ENCODE peak calls at places on chromosomes 4 and X, in four cellular contexts. One of them, this sample, is unnamed.

GRCh38 chrX:74535211-74535621 is 79.2 kb downstream of the RLIM start:
- DNase-seq in lung: no peak
- DNase-seq in cardiac muscle cell: peak; percentile 75
- DNase-seq in thyroid gland: peak; percentile 39
- DNase-seq in this sample: peak; percentile 8

GRCh38 chrX:130874751-130875150 is 28.3 kb downstream of the ENOX2 start:
- DNase-seq in lung: no peak
- DNase-seq in cardiac muscle cell: no peak
- DNase-seq in thyroid gland: no peak
- DNase-seq in this sample: no peak

GRCh38 chr4:47926667-47927258 is 12.4 kb upstream of the NFXL1 start:
- DNase-seq in lung: peak; percentile 49
- DNase-seq in cardiac muscle cell: peak; percentile 72
- DNase-seq in thyroid gland: peak; percentile 48
- DNase-seq in this sample: peak; percentile 75

GRCh38 chr4:138938371-138938699 is 77.2 kb upstream of the NOCT start:
- DNase-seq in lung: no peak
- DNase-seq in cardiac muscle cell: peak; percentile 72
- DNase-seq in thyroid gland: no peak
- DNase-seq in this sample: no peak

GRCh38 chr4:144666539-144667175 is 20.7 kb downstream of the HHIP start:
- DNase-seq in lung: no peak
- DNase-seq in cardiac muscle cell: peak; percentile 49
- DNase-seq in thyroid gland: no peak
- DNase-seq in this sample: no peak

GRCh38 chr4:108425988-108426387 is 194.4 kb upstream of the RPL34 start:
- DNase-seq in lung: no peak
- DNase-seq in cardiac muscle cell: peak; percentile 20
- DNase-seq in thyroid gland: no peak
- DNase-seq in this sample: no peak

GRCh38 chrX:39137363-39137954 is 336.2 kb downstream of the MID1IP1 start:
- DNase-seq in lung: no peak
- DNase-seq in cardiac muscle cell: no peak
- DNase-seq in thyroid gland: no peak
- DNase-seq in this sample: no peak

GRCh38 chr4:70737006-70737405 is 15.2 kb downstream of the RUFY3 start:
- DNase-seq in lung: no peak
- DNase-seq in cardiac muscle cell: peak; percentile 37
- DNase-seq in thyroid gland: no peak
- DNase-seq in this sample: no peak

GRCh38 chr4:181138116-181138515 is 1105.1 kb upstream of the TENM3 start:
- DNase-seq in lung: no peak
- DNase-seq in cardiac muscle cell: no peak
- DNase-seq in thyroid gland: no peak
- DNase-seq in this sample: no peak

GRCh38 chr4:88195666-88196365 is 37.4 kb upstream of the ABCG2 start:
- DNase-seq in lung: no peak
- DNase-seq in cardiac muscle cell: no peak
- DNase-seq in thyroid gland: no peak
- DNase-seq in this sample: no peak

GRCh38 chr4:182917182-182918043 is at the start of gene DCTD:
- DNase-seq in lung: peak; percentile 75
- DNase-seq in cardiac muscle cell: peak; percentile 81
- DNase-seq in thyroid gland: peak; percentile 79
- DNase-seq in this sample: peak; percentile 85

GRCh38 chr4:169621754-169622481 is 1.5 kb downstream of the CLCN3 start:
- DNase-seq in lung: no peak
- DNase-seq in cardiac muscle cell: peak; percentile 62
- DNase-seq in thyroid gland: no peak
- DNase-seq in this sample: no peak

GRCh38 chr4:169618986-169619385 is 1.4 kb upstream of the CLCN3 start:
- DNase-seq in lung: no peak
- DNase-seq in cardiac muscle cell: no peak
- DNase-seq in thyroid gland: no peak
- DNase-seq in this sample: no peak

GRCh38 chr4:169619518-169619957 is 840 bp upstream of the CLCN3 start:
- DNase-seq in lung: peak; percentile 53
- DNase-seq in cardiac muscle cell: peak; percentile 56
- DNase-seq in thyroid gland: peak; percentile 57
- DNase-seq in this sample: peak; percentile 36

GRCh38 chr4:169619958-169620845 is at the start of gene CLCN3:
- DNase-seq in lung: peak; percentile 99
- DNase-seq in cardiac muscle cell: peak; percentile 98
- DNase-seq in thyroid gland: peak; percentile 98
- DNase-seq in this sample: peak; percentile 98

GRCh38 chr4:169620846-169621228 is 459 bp downstream of the CLCN3 start:
- DNase-seq in lung: no peak
- DNase-seq in cardiac muscle cell: no peak
- DNase-seq in thyroid gland: peak; percentile 35
- DNase-seq in this sample: peak; percentile 23
- H3K4me1 ChIP-seq in lung: no peaks in the 10 kb centered on the region
- H3K4me1 ChIP-seq in cardiac muscle cell: peaks cover 9% of the 10 kb centered on the region
- H3K4me1 ChIP-seq in thyroid gland: peaks cover 18% of the 10 kb centered on the region
- H3K4me1 ChIP-seq in this sample: peaks cover 2% of the 10 kb centered on the region

GRCh38 chr4:6910960-6911874 is 1.6 kb downstream of the TBC1D14 start:
- DNase-seq in lung: no peak
- DNase-seq in cardiac muscle cell: no peak
- DNase-seq in thyroid gland: no peak
- DNase-seq in this sample: no peak
- H3K4me3 ChIP-seq in lung: no peak overlapping the region
- H3K4me3 ChIP-seq in cardiac muscle cell: peak overlapping the region; percentile 100
- H3K4me3 ChIP-seq in thyroid gland: no peak overlapping the region
- H3K4me3 ChIP-seq in this sample: no peak overlapping the region

GRCh38 chr4:124943145-124943889 is 230.8 kb upstream of the ANKRD50 start:
- DNase-seq in lung: no peak
- DNase-seq in cardiac muscle cell: peak; percentile 65
- DNase-seq in thyroid gland: no peak
- DNase-seq in this sample: no peak

GRCh38 chr4:124941267-124941666 is 228.7 kb upstream of the ANKRD50 start:
- DNase-seq in lung: no peak
- DNase-seq in cardiac muscle cell: no peak
- DNase-seq in thyroid gland: no peak
- DNase-seq in this sample: no peak

GRCh38 chr4:124945422-124945821 is 232.9 kb upstream of the ANKRD50 start:
- DNase-seq in lung: no peak
- DNase-seq in cardiac muscle cell: no peak
- DNase-seq in thyroid gland: no peak
- DNase-seq in this sample: no peak

GRCh38 chr4:124946696-124947095 is 234.2 kb upstream of the ANKRD50 start:
- DNase-seq in lung: no peak
- DNase-seq in cardiac muscle cell: no peak
- DNase-seq in thyroid gland: no peak
- DNase-seq in this sample: no peak

DNA sequence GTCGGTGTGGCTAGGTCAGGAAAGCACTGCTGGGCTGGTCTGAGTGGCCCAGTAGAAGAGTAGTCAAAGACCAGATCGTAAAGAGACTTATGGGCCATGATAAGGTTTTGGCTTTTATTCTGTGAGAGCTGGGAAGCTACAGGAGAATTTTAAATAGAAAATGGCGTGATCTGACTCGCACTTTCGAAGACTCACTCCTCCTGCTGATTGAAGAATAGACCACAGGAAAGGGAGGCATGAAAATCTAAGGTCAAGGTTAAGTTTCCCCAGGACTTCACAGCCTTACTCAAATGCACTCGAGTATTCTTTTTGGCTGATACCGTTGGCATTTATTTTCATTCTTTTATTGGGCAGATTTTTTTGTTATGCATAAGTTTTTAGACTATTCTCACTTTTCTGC is 231.4 kb upstream of the ANKRD50 start:
- DNase-seq in lung: no peak
- DNase-seq in cardiac muscle cell: no peak
- DNase-seq in thyroid gland: no peak
- DNase-seq in this sample: no peak
- TF ChIP-seq CTCF in lung: no peak
- TF ChIP-seq CTCF in cardiac muscle cell: no peak
- TF ChIP-seq CTCF in thyroid gland: no peak
- TF ChIP-seq CTCF in this sample: peak; percentile 47

GRCh38 chr4:152947311-152947710 is 11.2 kb downstream of the FHDC1 start:
- DNase-seq in lung: no peak
- DNase-seq in cardiac muscle cell: no peak
- DNase-seq in thyroid gland: no peak
- DNase-seq in this sample: no peak

GRCh38 chr4:152950402-152951274 is 14.5 kb downstream of the FHDC1 start:
- DNase-seq in lung: no peak
- DNase-seq in cardiac muscle cell: no peak
- DNase-seq in thyroid gland: no peak
- DNase-seq in this sample: no peak

GRCh38 chr4:152949930-152950329 is 13.8 kb downstream of the FHDC1 start:
- DNase-seq in lung: no peak
- DNase-seq in cardiac muscle cell: no peak
- DNase-seq in thyroid gland: no peak
- DNase-seq in this sample: no peak

GRCh38 chr4:152953514-152953913 is 17.4 kb downstream of the FHDC1 start:
- DNase-seq in lung: no peak
- DNase-seq in cardiac muscle cell: no peak
- DNase-seq in thyroid gland: no peak
- DNase-seq in this sample: no peak

GRCh38 chr4:152951348-152951747 is 15.2 kb downstream of the FHDC1 start:
- DNase-seq in lung: no peak
- DNase-seq in cardiac muscle cell: no peak
- DNase-seq in thyroid gland: no peak
- DNase-seq in this sample: no peak
- H3K4me1 ChIP-seq in lung: peaks cover 4% of the 10 kb centered on the region
- H3K4me1 ChIP-seq in cardiac muscle cell: peaks cover 14% of the 10 kb centered on the region
- H3K4me1 ChIP-seq in thyroid gland: peaks cover 6% of the 10 kb centered on the region
- H3K4me1 ChIP-seq in this sample: no peaks in the 10 kb centered on the region

DNA sequence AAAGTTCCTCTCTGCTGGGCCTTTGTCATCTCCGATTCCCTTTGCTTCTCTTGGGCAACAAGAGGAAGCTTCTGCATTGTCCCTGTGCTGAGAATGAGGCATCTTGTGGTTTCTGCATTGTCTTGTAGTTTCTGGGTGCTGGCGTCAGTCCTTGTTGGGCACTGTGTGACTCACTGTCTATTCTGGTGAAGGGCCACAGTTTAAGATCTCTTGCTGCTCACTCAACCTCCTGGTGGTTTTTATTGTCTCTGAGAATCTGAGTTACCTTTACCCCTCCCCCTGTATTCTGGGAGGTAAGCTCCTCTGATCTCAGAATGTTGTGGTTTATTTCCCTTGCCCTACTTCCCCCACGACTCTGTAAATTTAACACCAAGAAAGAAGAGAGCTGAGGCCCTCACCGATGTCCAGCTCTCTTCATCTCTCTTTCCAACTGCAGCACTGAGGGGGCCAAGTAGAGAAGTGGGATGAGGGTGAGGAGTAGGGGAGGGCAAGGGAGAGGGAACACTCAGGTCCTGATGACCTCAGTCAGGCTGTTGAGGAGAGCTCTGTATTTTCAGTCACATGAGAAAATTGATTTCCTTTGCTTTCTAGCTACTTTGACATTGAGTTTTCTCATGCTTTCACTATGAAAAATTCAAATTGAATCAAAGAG is 441.6 kb upstream of the PITX2 start:
- DNase-seq in lung: no peak
- DNase-seq in cardiac muscle cell: peak; percentile 0
- DNase-seq in thyroid gland: no peak
- DNase-seq in this sample: no peak
- H3K4me3 ChIP-seq in lung: no peak overlapping the region
- H3K4me3 ChIP-seq in cardiac muscle cell: no peak overlapping the region
- H3K4me3 ChIP-seq in thyroid gland: no peak overlapping the region
- H3K4me3 ChIP-seq in this sample: no peak overlapping the region

DNA sequence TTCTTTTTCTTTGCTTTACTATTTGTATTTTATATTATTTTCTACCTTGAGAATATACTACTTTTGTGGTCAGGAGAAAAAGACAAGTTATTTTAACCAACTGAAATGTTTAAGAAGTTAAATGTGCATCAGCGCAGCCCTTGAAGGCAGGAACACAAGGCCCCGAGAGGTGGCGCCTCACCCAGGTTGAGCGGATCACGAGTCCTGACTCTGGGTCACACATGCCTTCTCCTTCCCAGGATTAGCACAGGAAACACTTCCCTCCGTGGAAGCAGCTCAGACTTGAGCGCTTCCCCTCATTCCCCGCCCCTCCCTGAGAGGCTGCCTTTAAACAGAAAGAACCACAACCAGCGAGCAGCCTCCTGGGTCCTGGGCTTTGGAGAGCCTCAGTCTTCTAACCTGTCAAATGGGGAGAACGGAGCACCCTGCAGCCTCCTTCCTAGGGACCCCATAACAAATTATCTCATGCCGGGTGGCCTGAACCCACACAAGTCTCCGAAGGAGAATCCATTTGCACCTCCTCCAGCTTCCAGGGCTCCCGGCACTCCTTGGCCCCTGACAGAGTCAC is 217.6 kb downstream of the AFAP1 start:
- DNase-seq in lung: no peak
- DNase-seq in cardiac muscle cell: peak; percentile 37
- DNase-seq in thyroid gland: no peak
- DNase-seq in this sample: no peak
- TF ChIP-seq CTCF in lung: no peak
- TF ChIP-seq CTCF in cardiac muscle cell: peak; percentile 48
- TF ChIP-seq CTCF in thyroid gland: no peak
- TF ChIP-seq CTCF in this sample: peak; percentile 43

GRCh38 chr4:3304831-3305609 is 12.2 kb downstream of the RGS12 start:
- DNase-seq in lung: no peak
- DNase-seq in cardiac muscle cell: peak; percentile 59
- DNase-seq in thyroid gland: peak; percentile 25
- DNase-seq in this sample: peak; percentile 70

GRCh38 chr4:3302786-3303444 is 10.1 kb downstream of the RGS12 start:
- DNase-seq in lung: no peak
- DNase-seq in cardiac muscle cell: no peak
- DNase-seq in thyroid gland: peak; percentile 1
- DNase-seq in this sample: peak; percentile 4

GRCh38 chr4:3302164-3302785 is 9.5 kb downstream of the RGS12 start:
- DNase-seq in lung: no peak
- DNase-seq in cardiac muscle cell: no peak
- DNase-seq in thyroid gland: peak; percentile 15
- DNase-seq in this sample: peak; percentile 2

GRCh38 chr4:3303840-3304715 is 11.3 kb downstream of the RGS12 start:
- DNase-seq in lung: no peak
- DNase-seq in cardiac muscle cell: no peak
- DNase-seq in thyroid gland: peak; percentile 20
- DNase-seq in this sample: peak; percentile 17

GRCh38 chr4:3303445-3303824 is 10.6 kb downstream of the RGS12 start:
- DNase-seq in lung: no peak
- DNase-seq in cardiac muscle cell: no peak
- DNase-seq in thyroid gland: no peak
- DNase-seq in this sample: no peak
- H3K4me1 ChIP-seq in lung: peaks cover 49% of the 10 kb centered on the region
- H3K4me1 ChIP-seq in cardiac muscle cell: peaks cover 54% of the 10 kb centered on the region
- H3K4me1 ChIP-seq in thyroid gland: no peaks in the 10 kb centered on the region
- H3K4me1 ChIP-seq in this sample: peaks cover 20% of the 10 kb centered on the region

DNA sequence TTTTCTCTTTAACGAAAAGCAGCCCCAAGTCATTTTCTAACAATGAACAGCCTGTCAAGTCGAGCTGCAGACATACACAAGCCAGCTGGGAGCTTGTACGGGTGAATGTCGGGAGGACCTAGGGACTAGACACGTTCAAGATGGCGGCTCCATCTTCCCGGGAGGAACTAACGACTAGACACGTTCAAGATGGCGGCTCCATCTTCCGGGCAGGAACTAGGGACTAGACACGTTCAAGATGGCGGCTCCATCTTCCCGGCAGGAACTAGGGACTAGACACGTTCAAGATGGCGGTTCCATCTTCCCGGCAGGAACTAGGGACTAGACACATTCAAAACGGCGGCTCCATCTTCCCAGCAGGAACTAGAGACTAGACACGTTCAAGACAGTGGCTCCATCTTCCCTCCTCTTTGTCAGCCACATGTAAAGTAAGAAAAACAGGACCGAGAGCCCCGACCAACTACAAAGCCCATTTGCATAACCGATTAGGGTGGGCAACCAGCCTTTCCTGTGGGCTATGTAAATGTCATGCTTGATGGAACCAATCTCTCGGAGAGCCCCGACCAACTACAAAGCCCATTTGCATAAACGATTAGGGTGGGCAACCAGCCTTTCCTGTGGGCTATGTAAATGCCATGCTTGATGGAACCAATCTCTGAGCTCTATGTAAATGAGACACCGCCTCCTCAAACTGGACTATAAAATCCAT is 175.5 kb downstream of the DHRSX start:
- DNase-seq in lung: peak; percentile 84
- DNase-seq in cardiac muscle cell: peak; percentile 82
- DNase-seq in thyroid gland: peak; percentile 38
- DNase-seq in this sample: no peak
- H3K4me3 ChIP-seq in lung: peak overlapping the region; percentile 47
- H3K4me3 ChIP-seq in cardiac muscle cell: no peak overlapping the region
- H3K4me3 ChIP-seq in thyroid gland: peak overlapping the region; percentile 38
- H3K4me3 ChIP-seq in this sample: no peak overlapping the region